ENCODE peak calls at places on chromosomes 5 and 9, in four cellular contexts. B is M059J; O is stimulated activated CD4-positive, alpha-beta T cell treated with anti-CD3 and anti-CD28 coated beads, Interleukin-1b, Interleukin-23, amount 100 ng/mL, for 24 hours; A is endothelial cell. M is an unnamed sample.

GRCh38 chr5:109484597-109484996 is 74.8 kb upstream of the PJA2 start:
- DNase-seq in B (no peak), O (no peak), A (no peak), M (no peak)

GRCh38 chr5:9370256-9370655 is 175.6 kb downstream of the SEMA5A start:
- DNase-seq in B (no peak), O (no peak), A (no peak), M (no peak)

GRCh38 chr5:112154940-112155686 is 264.0 kb downstream of the EPB41L4A start:
- DNase-seq in B (peak), O (no peak), A (no peak), M (no peak)

GRCh38 chr5:177336112-177336511 is 15.4 kb downstream of the LMAN2 start:
- DNase-seq in B (peak), O (no peak), A (peak), M (no peak)

GRCh38 chr5:141604318-141604717 is 14.5 kb downstream of the DIAPH1 start:
- DNase-seq in B (peak), O (no peak), A (peak), M (peak)

GRCh38 chr9:120886490-120886967 is 9.5 kb upstream of the PHF19 start:
- DNase-seq in B (peak), O (no peak), A (no peak), M (no peak)

GRCh38 chr9:4048441-4048840 is 251.4 kb downstream of the GLIS3 start:
- DNase-seq in B (peak), O (no peak), A (no peak), M (no peak)

GRCh38 chr5:145233461-145233860 is 601.7 kb downstream of the PRELID2 start:
- DNase-seq in B (no peak), O (no peak), A (no peak), M (no peak)

GRCh38 chr9:69857131-69857530 is 36.5 kb downstream of the CFAP95 start:
- DNase-seq in B (peak), O (no peak), A (no peak), M (no peak)

GRCh38 chr5:38403407-38403806 is 145.0 kb downstream of the EGFLAM start:
- DNase-seq in B (peak), O (no peak), A (no peak), M (no peak)

GRCh38 chr5:110757118-110757729 is 18.4 kb downstream of the SLC25A46 start:
- DNase-seq in B (peak), O (no peak), A (peak), M (no peak)